ENCODE peak calls at places on chromosomes 13 and 19, in eight cellular contexts. T, X, Q, H, A, M, N and D are unnamed samples.

GRCh38 chr19:7869910-7870511 is 4.2 kb downstream of the PRR36 start:
- DNase-seq in T (peak; percentile 77), X (peak; percentile 57), Q (peak; percentile 56), H (peak; percentile 63), A (no peak), M (no peak), N (peak; percentile 21), D (peak; percentile 51)

GRCh38 chr13:78341032-78341431 is 262.3 kb downstream of the POU4F1 start:
- DNase-seq in T (peak; percentile 59), X (no peak), Q (no peak), H (no peak), A (no peak), M (no peak), N (no peak), D (no peak)

GRCh38 chr19:8231073-8231604 is 22.0 kb downstream of the CERS4 start:
- DNase-seq in T (no peak), X (no peak), Q (no peak), H (no peak), A (no peak), M (no peak), N (no peak), D (no peak)

GRCh38 chr19:42290523-42291436 is 11.2 kb upstream of the PRR19 start:
- DNase-seq in T (peak; percentile 70), X (peak; percentile 62), Q (no peak), H (peak; percentile 42), A (peak; percentile 64), M (no peak), N (no peak), D (peak; percentile 58)

GRCh38 chr13:72437458-72437857 is 290.0 kb downstream of the MZT1 start:
- DNase-seq in T (no peak), X (no peak), Q (no peak), H (no peak), A (no peak), M (no peak), N (peak; percentile 82), D (no peak)

GRCh38 chr19:29806098-29806866 is 5.5 kb upstream of the CCNE1 start:
- DNase-seq in T (peak; percentile 25), X (no peak), Q (no peak), H (no peak), A (no peak), M (no peak), N (no peak), D (no peak)

GRCh38 chr13:108037348-108037747 is 178.0 kb downstream of the LIG4 start:
- DNase-seq in T (no peak), X (no peak), Q (no peak), H (no peak), A (no peak), M (no peak), N (no peak), D (no peak)

GRCh38 chr19:46080561-46080960 is 39.8 kb upstream of the IGFL4 start:
- DNase-seq in T (no peak), X (no peak), Q (no peak), H (no peak), A (no peak), M (no peak), N (no peak), D (no peak)

GRCh38 chr13:113404723-113405471 is 41.0 kb upstream of the GRTP1 start:
- DNase-seq in T (no peak), X (no peak), Q (no peak), H (no peak), A (no peak), M (peak; percentile 23), N (no peak), D (no peak)

GRCh38 chr13:113836917-113837553 is 26.8 kb downstream of the GAS6 start:
- DNase-seq in T (peak; percentile 39), X (no peak), Q (no peak), H (no peak), A (no peak), M (peak; percentile 23), N (peak; percentile 91), D (no peak)

GRCh38 chr19:35529241-35530218 is 1.4 kb upstream of the SBSN start:
- DNase-seq in T (no peak), X (no peak), Q (no peak), H (no peak), A (no peak), M (no peak), N (peak; percentile 12), D (no peak)

GRCh38 chr19:12789098-12789903 is 2.0 kb upstream of the JUNB start:
- DNase-seq in T (no peak), X (peak; percentile 41), Q (peak; percentile 30), H (no peak), A (no peak), M (no peak), N (no peak), D (peak; percentile 35)

GRCh38 chr13:90135558-90135957 is 1211.9 kb upstream of the MIR17HG start:
- DNase-seq in T (no peak), X (no peak), Q (no peak), H (no peak), A (no peak), M (no peak), N (no peak), D (no peak)

GRCh38 chr19:31675187-31675913 is 326.1 kb upstream of the TSHZ3 start:
- DNase-seq in T (no peak), X (no peak), Q (no peak), H (no peak), A (no peak), M (no peak), N (no peak), D (no peak)

GRCh38 chr19:49689133-49690072 is at the start of gene ADM5:
- DNase-seq in T (peak; percentile 50), X (peak; percentile 39), Q (no peak), H (no peak), A (no peak), M (peak; percentile 70), N (peak; percentile 26), D (no peak)

GRCh38 chr13:100532836-100533435 is 55.7 kb downstream of the GGACT start:
- DNase-seq in T (no peak), X (no peak), Q (no peak), H (no peak), A (no peak), M (no peak), N (no peak), D (no peak)

GRCh38 chr13:33004454-33004853 is 11.8 kb upstream of the KL start:
- DNase-seq in T (no peak), X (no peak), Q (no peak), H (no peak), A (no peak), M (no peak), N (no peak), D (no peak)

GRCh38 chr19:11612816-11613511 is 15.7 kb downstream of the ZNF627 start:
- DNase-seq in T (no peak), X (no peak), Q (no peak), H (no peak), A (no peak), M (no peak), N (no peak), D (no peak)

GRCh38 chr19:13843104-13843921 is 33.6 kb upstream of the NANOS3 start:
- DNase-seq in T (no peak), X (no peak), Q (no peak), H (no peak), A (no peak), M (no peak), N (peak; percentile 92), D (no peak)

GRCh38 chr13:108214511-108215383 is 589 bp downstream of the LIG4 start:
- DNase-seq in T (peak; percentile 13), X (peak; percentile 35), Q (no peak), H (no peak), A (no peak), M (no peak), N (peak; percentile 26), D (no peak)

GRCh38 chr19:50414850-50415660 is 3.7 kb upstream of the SPIB start:
- DNase-seq in T (peak; percentile 93), X (peak; percentile 74), Q (peak; percentile 15), H (peak; percentile 59), A (peak; percentile 84), M (peak; percentile 54), N (peak; percentile 28), D (peak; percentile 69)

GRCh38 chr13:31908696-31909386 is 122.7 kb upstream of the FRY start:
- DNase-seq in T (no peak), X (no peak), Q (no peak), H (no peak), A (no peak), M (no peak), N (peak; percentile 34), D (no peak)

GRCh38 chr19:47430041-47430802 is 10.9 kb upstream of the MEIS3 start:
- DNase-seq in T (peak; percentile 38), X (no peak), Q (no peak), H (no peak), A (no peak), M (no peak), N (peak; percentile 44), D (no peak)

GRCh38 chr13:110971486-110971885 is 56.6 kb upstream of the ANKRD10 start:
- DNase-seq in T (no peak), X (no peak), Q (no peak), H (no peak), A (no peak), M (no peak), N (no peak), D (no peak)

GRCh38 chr13:94209110-94209509 is 270.4 kb downstream of the DCT start:
- DNase-seq in T (no peak), X (no peak), Q (no peak), H (no peak), A (no peak), M (no peak), N (no peak), D (no peak)

GRCh38 chr13:106507560-106508274 is 27.7 kb downstream of the EFNB2 start:
- DNase-seq in T (peak; percentile 15), X (no peak), Q (peak; percentile 24), H (no peak), A (no peak), M (no peak), N (peak; percentile 94), D (no peak)

GRCh38 chr13:41384749-41385503 is 72.4 kb upstream of the RGCC start:
- DNase-seq in T (peak; percentile 11), X (no peak), Q (no peak), H (no peak), A (no peak), M (no peak), N (peak; percentile 18), D (no peak)

GRCh38 chr19:49398931-49399330 is 10.9 kb downstream of the KASH5 start:
- DNase-seq in T (no peak), X (no peak), Q (no peak), H (no peak), A (no peak), M (no peak), N (no peak), D (no peak)

GRCh38 chr13:31328549-31329229 is 128.9 kb downstream of the B3GLCT start:
- DNase-seq in T (no peak), X (no peak), Q (no peak), H (no peak), A (no peak), M (no peak), N (peak; percentile 45), D (no peak)